ENCODE peak calls at places on chromosomes 12 and 14, in nine cellular contexts. One of them, this sample, is unnamed.

GRCh38 chr12:95882080-95882479 is 23.3 kb downstream of the SNRPF start:
- DNase-seq in WTC11: no peak
- DNase-seq in ovary: no peak
- DNase-seq in esophagus squamous epithelium: no peak
- DNase-seq in K562: no peak
- DNase-seq in WERI-Rb-1: no peak
- DNase-seq in CD8-positive, alpha-beta T cell: no peak
- DNase-seq in choroid plexus epithelial cell: peak
- DNase-seq in fibroblast of lung: no peak
- DNase-seq in this sample: no peak

GRCh38 chr12:88361493-88361892 is 218.8 kb downstream of the KITLG start:
- DNase-seq in WTC11: no peak
- DNase-seq in ovary: no peak
- DNase-seq in esophagus squamous epithelium: no peak
- DNase-seq in K562: no peak
- DNase-seq in WERI-Rb-1: no peak
- DNase-seq in CD8-positive, alpha-beta T cell: no peak
- DNase-seq in choroid plexus epithelial cell: peak
- DNase-seq in fibroblast of lung: no peak
- DNase-seq in this sample: no peak

GRCh38 chr14:95222870-95223398 is 65.6 kb upstream of the DICER1 start:
- DNase-seq in WTC11: no peak
- DNase-seq in ovary: no peak
- DNase-seq in esophagus squamous epithelium: no peak
- DNase-seq in K562: no peak
- DNase-seq in WERI-Rb-1: no peak
- DNase-seq in CD8-positive, alpha-beta T cell: no peak
- DNase-seq in choroid plexus epithelial cell: peak
- DNase-seq in fibroblast of lung: peak
- DNase-seq in this sample: no peak

GRCh38 chr12:16344269-16344668 is 3.2 kb upstream of the MGST1 start:
- DNase-seq in WTC11: no peak
- DNase-seq in ovary: no peak
- DNase-seq in esophagus squamous epithelium: no peak
- DNase-seq in K562: no peak
- DNase-seq in WERI-Rb-1: no peak
- DNase-seq in CD8-positive, alpha-beta T cell: no peak
- DNase-seq in choroid plexus epithelial cell: peak
- DNase-seq in fibroblast of lung: peak
- DNase-seq in this sample: no peak

GRCh38 chr14:37063467-37064240 is 108.8 kb downstream of the SLC25A21 start:
- DNase-seq in WTC11: no peak
- DNase-seq in ovary: no peak
- DNase-seq in esophagus squamous epithelium: no peak
- DNase-seq in K562: no peak
- DNase-seq in WERI-Rb-1: no peak
- DNase-seq in CD8-positive, alpha-beta T cell: no peak
- DNase-seq in choroid plexus epithelial cell: peak
- DNase-seq in fibroblast of lung: no peak
- DNase-seq in this sample: no peak

GRCh38 chr12:117030187-117030896 is 68.9 kb downstream of the TESC start:
- DNase-seq in WTC11: no peak
- DNase-seq in ovary: peak
- DNase-seq in esophagus squamous epithelium: no peak
- DNase-seq in K562: no peak
- DNase-seq in WERI-Rb-1: no peak
- DNase-seq in CD8-positive, alpha-beta T cell: no peak
- DNase-seq in choroid plexus epithelial cell: no peak
- DNase-seq in fibroblast of lung: no peak
- DNase-seq in this sample: peak

GRCh38 chr14:98959958-98960616 is 311.9 kb downstream of the BCL11B start:
- DNase-seq in WTC11: no peak
- DNase-seq in ovary: no peak
- DNase-seq in esophagus squamous epithelium: no peak
- DNase-seq in K562: no peak
- DNase-seq in WERI-Rb-1: no peak
- DNase-seq in CD8-positive, alpha-beta T cell: no peak
- DNase-seq in choroid plexus epithelial cell: no peak
- DNase-seq in fibroblast of lung: no peak
- DNase-seq in this sample: peak

GRCh38 chr12:6630696-6631095 is 5.1 kb downstream of the LPAR5 start:
- DNase-seq in WTC11: no peak
- DNase-seq in ovary: no peak
- DNase-seq in esophagus squamous epithelium: no peak
- DNase-seq in K562: no peak
- DNase-seq in WERI-Rb-1: no peak
- DNase-seq in CD8-positive, alpha-beta T cell: no peak
- DNase-seq in choroid plexus epithelial cell: no peak
- DNase-seq in fibroblast of lung: no peak
- DNase-seq in this sample: peak

GRCh38 chr12:123149828-123150272 is 1.0 kb downstream of the PITPNM2 start:
- DNase-seq in WTC11: no peak
- DNase-seq in ovary: peak
- DNase-seq in esophagus squamous epithelium: no peak
- DNase-seq in K562: no peak
- DNase-seq in WERI-Rb-1: no peak
- DNase-seq in CD8-positive, alpha-beta T cell: no peak
- DNase-seq in choroid plexus epithelial cell: no peak
- DNase-seq in fibroblast of lung: no peak
- DNase-seq in this sample: peak

GRCh38 chr14:91361236-91361811 is 56.3 kb downstream of the CCDC88C start:
- DNase-seq in WTC11: no peak
- DNase-seq in ovary: no peak
- DNase-seq in esophagus squamous epithelium: no peak
- DNase-seq in K562: no peak
- DNase-seq in WERI-Rb-1: no peak
- DNase-seq in CD8-positive, alpha-beta T cell: no peak
- DNase-seq in choroid plexus epithelial cell: peak
- DNase-seq in fibroblast of lung: peak
- DNase-seq in this sample: no peak

GRCh38 chr12:2273288-2273687 is 220.5 kb downstream of the CACNA1C start:
- DNase-seq in WTC11: no peak
- DNase-seq in ovary: no peak
- DNase-seq in esophagus squamous epithelium: no peak
- DNase-seq in K562: no peak
- DNase-seq in WERI-Rb-1: peak
- DNase-seq in CD8-positive, alpha-beta T cell: no peak
- DNase-seq in choroid plexus epithelial cell: peak
- DNase-seq in fibroblast of lung: peak
- DNase-seq in this sample: peak
- TF ChIP-seq CTCF in WTC11: no peak
- TF ChIP-seq CTCF in ovary: no peak
- TF ChIP-seq CTCF in esophagus squamous epithelium: no peak
- TF ChIP-seq CTCF in K562: no peak
- TF ChIP-seq CTCF in WERI-Rb-1: peak
- TF ChIP-seq CTCF in CD8-positive, alpha-beta T cell: no peak
- TF ChIP-seq CTCF in choroid plexus epithelial cell: peak
- TF ChIP-seq CTCF in fibroblast of lung: peak
- TF ChIP-seq CTCF in this sample: peak

GRCh38 chr12:110348431-110349059 is 55.0 kb downstream of the ANAPC7 start:
- DNase-seq in WTC11: no peak
- DNase-seq in ovary: no peak
- DNase-seq in esophagus squamous epithelium: no peak
- DNase-seq in K562: no peak
- DNase-seq in WERI-Rb-1: no peak
- DNase-seq in CD8-positive, alpha-beta T cell: no peak
- DNase-seq in choroid plexus epithelial cell: no peak
- DNase-seq in fibroblast of lung: no peak
- DNase-seq in this sample: peak
- TF ChIP-seq CTCF in WTC11: no peak
- TF ChIP-seq CTCF in ovary: no peak
- TF ChIP-seq CTCF in esophagus squamous epithelium: no peak
- TF ChIP-seq CTCF in K562: no peak
- TF ChIP-seq CTCF in WERI-Rb-1: no peak
- TF ChIP-seq CTCF in CD8-positive, alpha-beta T cell: no peak
- TF ChIP-seq CTCF in choroid plexus epithelial cell: no peak
- TF ChIP-seq CTCF in fibroblast of lung: no peak
- TF ChIP-seq CTCF in this sample: no peak

GRCh38 chr12:109880049-109880931 is at the start of gene GLTP:
- DNase-seq in WTC11: peak
- DNase-seq in ovary: peak
- DNase-seq in esophagus squamous epithelium: no peak
- DNase-seq in K562: peak
- DNase-seq in WERI-Rb-1: peak
- DNase-seq in CD8-positive, alpha-beta T cell: peak
- DNase-seq in choroid plexus epithelial cell: peak
- DNase-seq in fibroblast of lung: peak
- DNase-seq in this sample: peak
- TF ChIP-seq CTCF in WTC11: no peak
- TF ChIP-seq CTCF in ovary: peak
- TF ChIP-seq CTCF in esophagus squamous epithelium: peak
- TF ChIP-seq CTCF in K562: no peak
- TF ChIP-seq CTCF in WERI-Rb-1: peak
- TF ChIP-seq CTCF in CD8-positive, alpha-beta T cell: peak
- TF ChIP-seq CTCF in choroid plexus epithelial cell: no peak
- TF ChIP-seq CTCF in fibroblast of lung: no peak
- TF ChIP-seq CTCF in this sample: peak

GRCh38 chr12:109811624-109811995 is 21.6 kb downstream of the TRPV4 start:
- DNase-seq in WTC11: no peak
- DNase-seq in ovary: no peak
- DNase-seq in esophagus squamous epithelium: no peak
- DNase-seq in K562: no peak
- DNase-seq in WERI-Rb-1: peak
- DNase-seq in CD8-positive, alpha-beta T cell: no peak
- DNase-seq in choroid plexus epithelial cell: no peak
- DNase-seq in fibroblast of lung: no peak
- DNase-seq in this sample: peak
- TF ChIP-seq CTCF in WTC11: no peak
- TF ChIP-seq CTCF in ovary: no peak
- TF ChIP-seq CTCF in esophagus squamous epithelium: no peak
- TF ChIP-seq CTCF in K562: peak
- TF ChIP-seq CTCF in WERI-Rb-1: peak
- TF ChIP-seq CTCF in CD8-positive, alpha-beta T cell: no peak
- TF ChIP-seq CTCF in choroid plexus epithelial cell: peak
- TF ChIP-seq CTCF in fibroblast of lung: no peak
- TF ChIP-seq CTCF in this sample: peak

GRCh38 chr12:46674818-46675217 is 151.0 kb downstream of the SLC38A4 start:
- DNase-seq in WTC11: no peak
- DNase-seq in ovary: no peak
- DNase-seq in esophagus squamous epithelium: no peak
- DNase-seq in K562: no peak
- DNase-seq in WERI-Rb-1: no peak
- DNase-seq in CD8-positive, alpha-beta T cell: no peak
- DNase-seq in choroid plexus epithelial cell: no peak
- DNase-seq in fibroblast of lung: no peak
- DNase-seq in this sample: no peak

GRCh38 chr12:46674126-46674525 is 151.7 kb downstream of the SLC38A4 start:
- DNase-seq in WTC11: no peak
- DNase-seq in ovary: no peak
- DNase-seq in esophagus squamous epithelium: no peak
- DNase-seq in K562: no peak
- DNase-seq in WERI-Rb-1: no peak
- DNase-seq in CD8-positive, alpha-beta T cell: no peak
- DNase-seq in choroid plexus epithelial cell: no peak
- DNase-seq in fibroblast of lung: no peak
- DNase-seq in this sample: no peak

GRCh38 chr12:46676797-46677520 is 148.8 kb downstream of the SLC38A4 start:
- DNase-seq in WTC11: no peak
- DNase-seq in ovary: no peak
- DNase-seq in esophagus squamous epithelium: no peak
- DNase-seq in K562: no peak
- DNase-seq in WERI-Rb-1: no peak
- DNase-seq in CD8-positive, alpha-beta T cell: no peak
- DNase-seq in choroid plexus epithelial cell: no peak
- DNase-seq in fibroblast of lung: no peak
- DNase-seq in this sample: no peak

GRCh38 chr12:46676396-46676795 is 149.4 kb downstream of the SLC38A4 start:
- DNase-seq in WTC11: no peak
- DNase-seq in ovary: no peak
- DNase-seq in esophagus squamous epithelium: no peak
- DNase-seq in K562: no peak
- DNase-seq in WERI-Rb-1: no peak
- DNase-seq in CD8-positive, alpha-beta T cell: no peak
- DNase-seq in choroid plexus epithelial cell: no peak
- DNase-seq in fibroblast of lung: no peak
- DNase-seq in this sample: no peak

GRCh38 chr12:46675736-46676135 is 150.1 kb downstream of the SLC38A4 start:
- DNase-seq in WTC11: peak
- DNase-seq in ovary: peak
- DNase-seq in esophagus squamous epithelium: no peak
- DNase-seq in K562: no peak
- DNase-seq in WERI-Rb-1: peak
- DNase-seq in CD8-positive, alpha-beta T cell: no peak
- DNase-seq in choroid plexus epithelial cell: peak
- DNase-seq in fibroblast of lung: peak
- DNase-seq in this sample: peak
- TF ChIP-seq CTCF in WTC11: no peak
- TF ChIP-seq CTCF in ovary: peak
- TF ChIP-seq CTCF in esophagus squamous epithelium: peak
- TF ChIP-seq CTCF in K562: peak
- TF ChIP-seq CTCF in WERI-Rb-1: peak
- TF ChIP-seq CTCF in CD8-positive, alpha-beta T cell: peak
- TF ChIP-seq CTCF in choroid plexus epithelial cell: peak
- TF ChIP-seq CTCF in fibroblast of lung: peak
- TF ChIP-seq CTCF in this sample: peak

DNA sequence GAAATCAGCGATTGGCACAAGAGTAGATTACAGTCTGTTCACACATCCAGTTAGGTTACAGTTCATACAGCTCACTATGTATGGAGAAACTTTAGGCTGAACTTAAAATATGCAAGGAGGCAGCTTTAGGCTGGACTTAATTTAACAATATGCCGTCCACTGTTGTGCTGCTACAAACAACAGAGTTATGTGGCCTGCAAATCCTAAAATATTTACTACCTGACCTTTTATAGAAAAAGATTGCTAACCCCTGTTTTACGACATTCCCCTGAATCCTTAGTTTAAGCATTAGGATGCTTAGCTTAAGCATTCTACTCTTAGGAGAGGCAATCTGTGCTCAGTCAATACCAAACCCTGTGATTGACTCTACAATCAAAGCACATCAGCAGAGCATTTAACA is 50.9 kb downstream of the DAO start:
- DNase-seq in WTC11: no peak
- DNase-seq in ovary: no peak
- DNase-seq in esophagus squamous epithelium: no peak
- DNase-seq in K562: no peak
- DNase-seq in WERI-Rb-1: no peak
- DNase-seq in CD8-positive, alpha-beta T cell: no peak
- DNase-seq in choroid plexus epithelial cell: no peak
- DNase-seq in fibroblast of lung: no peak
- DNase-seq in this sample: no peak
- TF ChIP-seq CTCF in WTC11: no peak
- TF ChIP-seq CTCF in ovary: no peak
- TF ChIP-seq CTCF in esophagus squamous epithelium: no peak
- TF ChIP-seq CTCF in K562: no peak
- TF ChIP-seq CTCF in WERI-Rb-1: no peak
- TF ChIP-seq CTCF in CD8-positive, alpha-beta T cell: no peak
- TF ChIP-seq CTCF in choroid plexus epithelial cell: no peak
- TF ChIP-seq CTCF in fibroblast of lung: no peak
- TF ChIP-seq CTCF in this sample: no peak